ENCODE peak calls at places on chromosomes 6 and 20, in six cellular contexts. C is fibroblast of pulmonary artery; B is BE2C; R is CD4-positive, alpha-beta T cell; X is dorsolateral prefrontal cortex; Z is nephron progenitor cell. W is an unnamed sample.

GRCh38 chr6:119241124-119241491 is 108.5 kb downstream of the MAN1A1 start:
- DNase-seq in X (no peak), C (peak; percentile 45), Z (no peak), R (no peak), B (peak; percentile 16), W (peak; percentile 13)

GRCh38 chr6:166772518-166772917 is 145.5 kb upstream of the RPS6KA2 start:
- DNase-seq in X (no peak), B (no peak), R (no peak), Z (no peak), C (no peak), W (peak; percentile 22)

GRCh38 chr6:107611060-107611824 is 121.3 kb downstream of the SOBP start:
- DNase-seq in X (no peak), Z (no peak), R (no peak), B (no peak), C (peak; percentile 16), W (no peak)

GRCh38 chr6:114430534-114431124 is 87.8 kb upstream of the HS3ST5 start:
- DNase-seq in X (no peak), B (no peak), C (no peak), R (no peak), Z (peak; percentile 21), W (no peak)

GRCh38 chr20:63930971-63931553 is 25.2 kb downstream of the UCKL1 start:
- DNase-seq in Z (no peak), R (no peak), X (no peak), C (no peak), B (no peak), W (no peak)

GRCh38 chr20:63653041-63653973 is at the start of gene STMN3:
- DNase-seq in C (peak; percentile 92), R (peak; percentile 57), Z (peak; percentile 97), X (peak; percentile 89), B (peak; percentile 96), W (peak; percentile 76)

GRCh38 chr6:11918021-11918738 is 93.9 kb upstream of the HIVEP1 start:
- DNase-seq in B (no peak), X (no peak), Z (no peak), R (no peak), C (peak; percentile 56), W (no peak)

GRCh38 chr6:7691675-7692452 is 34.0 kb upstream of the BMP6 start:
- DNase-seq in R (no peak), B (no peak), Z (no peak), X (no peak), C (peak; percentile 44), W (peak; percentile 77)

GRCh38 chr6:5787054-5787720 is 219.5 kb downstream of the NRN1 start:
- DNase-seq in B (no peak), C (no peak), R (no peak), Z (no peak), X (no peak), W (no peak)

GRCh38 chr6:147508073-147508870 is at the start of gene SAMD5:
- DNase-seq in C (peak; percentile 47), Z (peak; percentile 81), X (peak; percentile 41), B (peak; percentile 58), R (no peak), W (peak; percentile 77)

GRCh38 chr6:28802417-28803336 is 121.1 kb downstream of the TRIM27 start:
- DNase-seq in C (no peak), Z (no peak), B (peak; percentile 72), X (no peak), R (no peak), W (peak; percentile 62)

GRCh38 chr6:38180586-38180985 is 361.1 kb downstream of the ZFAND3 start:
- DNase-seq in Z (no peak), C (no peak), X (no peak), R (no peak), B (no peak), W (no peak)

DNA sequence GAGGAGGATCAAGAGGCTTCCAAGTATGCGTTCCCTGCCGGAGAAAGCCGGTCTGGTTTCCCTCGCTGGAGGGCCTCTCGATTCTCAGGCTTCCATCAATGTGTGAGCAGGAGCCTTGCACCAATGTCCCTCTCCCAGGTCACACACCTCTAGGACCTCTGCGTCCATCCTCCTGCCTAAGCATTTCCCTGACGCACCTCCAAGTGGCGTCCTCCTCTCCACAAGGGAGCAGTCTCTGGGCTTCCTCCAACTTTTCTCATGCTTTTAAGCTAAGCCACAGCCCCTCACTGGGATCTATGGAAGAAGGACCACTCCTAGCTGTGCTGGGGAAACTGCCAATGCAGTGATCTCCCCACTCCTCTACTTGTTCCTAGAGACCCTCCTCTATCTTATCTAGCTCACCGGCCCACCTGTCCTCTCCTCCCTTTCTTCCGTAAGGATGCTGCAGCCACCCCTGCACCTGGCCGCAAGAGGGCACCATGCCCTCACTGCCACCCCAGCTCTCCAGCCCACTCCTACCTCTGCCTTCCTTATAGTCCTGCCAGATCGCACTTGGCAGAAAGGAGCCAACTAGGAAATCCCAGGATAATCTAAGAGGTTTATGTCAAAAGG is 258.7 kb downstream of the LRFN2 start:
- DNase-seq in R (peak; percentile 15), B (peak; percentile 61), Z (peak; percentile 56), X (no peak), C (no peak), W (peak; percentile 30)
- TF ChIP-seq CTCF in R (peak; percentile 63), B (peak; percentile 94), Z (peak; percentile 82), X (peak; percentile 50), C (peak; percentile 34), W (peak; percentile 40)

GRCh38 chr20:4233520-4233919 is 218.2 kb upstream of the RNF24 start:
- DNase-seq in Z (no peak), C (no peak), B (no peak), X (no peak), R (no peak), W (no peak)
- TF ChIP-seq CTCF in Z (no peak), C (peak; percentile 22), B (peak; percentile 18), X (no peak), R (no peak), W (peak; percentile 20)

GRCh38 chr6:53241936-53242335 is 93.3 kb upstream of the GCM1 start:
- DNase-seq in R (no peak), Z (no peak), X (no peak), B (no peak), C (no peak), W (no peak)

GRCh38 chr6:53240763-53241162 is 92.1 kb upstream of the GCM1 start:
- DNase-seq in X (no peak), B (no peak), C (no peak), Z (no peak), R (no peak), W (no peak)

GRCh38 chr6:53246924-53247323 is 98.3 kb upstream of the GCM1 start:
- DNase-seq in B (no peak), X (no peak), Z (no peak), R (no peak), C (no peak), W (no peak)

GRCh38 chr6:53244958-53245357 is 96.3 kb upstream of the GCM1 start:
- DNase-seq in X (no peak), C (no peak), R (no peak), Z (no peak), B (no peak), W (no peak)

GRCh38 chr6:53244532-53244931 is 95.9 kb upstream of the GCM1 start:
- DNase-seq in C (no peak), B (no peak), X (no peak), Z (no peak), R (no peak), W (no peak)
- TF ChIP-seq CTCF in C (no peak), B (no peak), X (no peak), Z (no peak), R (no peak), W (no peak)

DNA sequence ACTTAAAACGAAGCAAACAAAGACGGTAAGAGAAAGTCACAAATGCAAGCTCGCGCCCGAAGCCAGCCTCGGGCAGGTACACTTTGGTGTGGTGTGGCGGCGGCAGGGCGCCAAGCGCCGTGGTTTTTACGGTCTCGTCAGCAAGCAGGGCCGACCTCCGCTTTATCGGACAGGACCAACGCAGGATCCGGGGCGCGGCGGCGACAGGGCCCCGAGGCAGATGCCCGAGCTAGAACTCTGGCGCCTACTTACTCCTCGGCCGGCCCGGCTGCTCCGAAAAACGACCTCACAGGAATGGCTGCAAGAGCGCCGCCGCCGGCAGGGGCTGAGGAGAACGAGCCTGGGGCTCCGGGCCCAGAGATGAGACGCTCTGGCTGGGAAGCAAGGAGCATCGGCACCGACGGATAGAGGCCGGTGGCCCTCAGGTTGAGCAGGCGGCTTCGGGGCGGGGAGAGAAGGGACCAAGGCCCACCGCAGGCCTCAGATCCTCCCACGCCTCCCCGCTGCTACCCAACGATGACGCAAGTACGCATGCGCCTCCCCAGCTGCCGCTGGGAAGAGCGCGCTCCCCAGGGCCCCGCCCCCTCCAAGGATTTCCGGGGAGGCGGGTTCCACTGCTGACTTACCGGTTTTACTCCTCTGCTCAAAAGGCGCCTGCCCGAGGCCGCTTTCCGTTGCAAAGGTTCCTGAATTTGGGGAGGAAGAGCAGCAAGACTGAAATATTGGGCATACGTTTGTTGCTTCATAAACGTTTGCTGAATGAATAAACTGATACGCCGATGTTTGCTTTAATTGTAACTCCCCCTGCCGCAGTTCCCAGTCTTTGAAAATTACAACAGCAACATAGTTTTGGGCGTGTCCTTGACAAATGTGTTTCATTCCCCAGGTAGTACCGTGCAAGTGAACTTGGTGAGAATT is 60.5 kb downstream of the FAM217A start:
- DNase-seq in C (peak; percentile 97), R (peak; percentile 96), Z (peak; percentile 96), X (peak; percentile 91), B (peak; percentile 96), W (peak; percentile 97)
- TF ChIP-seq CTCF in C (peak; percentile 39), R (peak; percentile 38), Z (no peak), X (peak; percentile 69), B (peak; percentile 31), W (peak; percentile 39)

GRCh38 chr6:39307462-39307861 is 6.8 kb downstream of the KCNK17 start:
- DNase-seq in X (no peak), C (no peak), Z (no peak), B (no peak), R (no peak), W (no peak)

GRCh38 chr6:39313526-39314272 is 520 bp downstream of the KCNK17 start:
- DNase-seq in R (no peak), B (no peak), Z (peak; percentile 47), X (no peak), C (no peak), W (no peak)

GRCh38 chr6:39312912-39313525 is 1.2 kb downstream of the KCNK17 start:
- DNase-seq in C (no peak), X (no peak), Z (no peak), B (no peak), R (no peak), W (no peak)

GRCh38 chr6:39310542-39310941 is 3.7 kb downstream of the KCNK17 start:
- DNase-seq in Z (no peak), R (no peak), X (no peak), C (no peak), B (peak; percentile 53), W (no peak)

DNA sequence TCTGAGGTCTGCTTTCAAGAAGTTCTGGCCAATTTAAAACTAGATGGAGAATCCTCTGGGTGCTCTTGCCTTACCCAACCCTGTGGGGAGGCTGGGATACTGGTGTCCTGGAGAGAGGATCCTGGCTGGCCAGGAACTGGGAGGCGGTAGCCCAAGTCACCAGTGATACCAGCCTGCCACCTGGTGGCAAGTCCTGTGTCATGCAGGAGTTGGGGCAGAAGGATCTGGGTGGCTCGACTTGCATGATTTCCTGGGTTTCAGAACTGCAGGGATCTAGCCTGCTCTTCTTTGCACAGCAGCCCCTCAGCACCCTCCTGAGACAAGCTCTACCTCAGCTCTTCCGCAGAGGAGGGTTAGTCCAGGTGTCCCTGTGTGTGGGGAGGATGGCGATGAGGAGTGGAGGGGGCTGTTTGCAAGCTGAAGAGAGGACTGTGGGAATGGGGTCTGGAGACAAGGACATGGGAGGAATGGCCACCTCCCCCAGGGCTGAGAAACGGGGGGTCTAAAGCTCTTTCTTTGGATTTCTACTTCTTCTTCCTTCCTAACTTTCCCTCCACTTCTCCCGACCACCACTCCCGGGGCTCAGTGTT is 4.2 kb downstream of the KCNK17 start:
- DNase-seq in X (peak; percentile 82), Z (peak; percentile 82), R (peak; percentile 31), C (peak; percentile 75), B (peak; percentile 79), W (peak; percentile 78)
- TF ChIP-seq CTCF in X (peak; percentile 95), Z (peak; percentile 84), R (peak; percentile 66), C (peak; percentile 93), B (peak; percentile 92), W (peak; percentile 95)

W was measured in MCF 10A.